ENCODE peak calls at places on chromosome 22, in six cellular contexts. Q, K, M, O, Z and C are unnamed samples.

GRCh38 chr22:32674925-32675825 is 126.3 kb upstream of the TIMP3 start:
- DNase-seq in Q (peak), K (no peak), M (no peak), O (no peak), Z (no peak), C (no peak)

GRCh38 chr22:35337932-35338331 is 38.2 kb downstream of the TOM1 start:
- DNase-seq in Q (no peak), K (no peak), M (no peak), O (no peak), Z (no peak), C (no peak)

GRCh38 chr22:45565973-45566372 is 63.3 kb downstream of the FBLN1 start:
- DNase-seq in Q (no peak), K (no peak), M (no peak), O (no peak), Z (no peak), C (no peak)

GRCh38 chr22:47329727-47330653 is 567.5 kb downstream of the TBC1D22A start:
- DNase-seq in Q (no peak), K (no peak), M (no peak), O (no peak), Z (no peak), C (no peak)

GRCh38 chr22:42179616-42180015 is 49.0 kb upstream of the CYP2D6 start:
- DNase-seq in Q (peak), K (no peak), M (no peak), O (no peak), Z (no peak), C (no peak)

GRCh38 chr22:39309364-39309861 is 10.0 kb downstream of the RPL3 start:
- DNase-seq in Q (no peak), K (no peak), M (no peak), O (no peak), Z (no peak), C (no peak)

GRCh38 chr22:44582016-44582415 is 84.0 kb upstream of the RTL6 start:
- DNase-seq in Q (no peak), K (peak), M (peak), O (no peak), Z (peak), C (no peak)

GRCh38 chr22:39283312-39284141 is 35.9 kb downstream of the RPL3 start:
- DNase-seq in Q (no peak), K (peak), M (peak), O (peak), Z (peak), C (peak)

GRCh38 chr22:36325163-36326031 is 62.4 kb downstream of the MYH9 start:
- DNase-seq in Q (peak), K (no peak), M (peak), O (peak), Z (peak), C (peak)

GRCh38 chr22:48593551-48593950 is 1234.1 kb downstream of the BRD1 start:
- DNase-seq in Q (no peak), K (no peak), M (no peak), O (no peak), Z (peak), C (no peak)

GRCh38 chr22:19755145-19755710 is 5.3 kb upstream of the TBX1 start:
- DNase-seq in Q (no peak), K (no peak), M (no peak), O (no peak), Z (no peak), C (no peak)
- H3K4me3 ChIP-seq in Q (no peak), K (no peak), M (no peak), O (peak), Z (no peak), C (no peak)

GRCh38 chr22:19621372-19622060 is 92.8 kb upstream of the SEPTIN5 start:
- DNase-seq in Q (no peak), K (no peak), M (no peak), O (no peak), Z (no peak), C (no peak)
- H3K4me3 ChIP-seq in Q (no peak), K (no peak), M (no peak), O (no peak), Z (no peak), C (no peak)

DNA sequence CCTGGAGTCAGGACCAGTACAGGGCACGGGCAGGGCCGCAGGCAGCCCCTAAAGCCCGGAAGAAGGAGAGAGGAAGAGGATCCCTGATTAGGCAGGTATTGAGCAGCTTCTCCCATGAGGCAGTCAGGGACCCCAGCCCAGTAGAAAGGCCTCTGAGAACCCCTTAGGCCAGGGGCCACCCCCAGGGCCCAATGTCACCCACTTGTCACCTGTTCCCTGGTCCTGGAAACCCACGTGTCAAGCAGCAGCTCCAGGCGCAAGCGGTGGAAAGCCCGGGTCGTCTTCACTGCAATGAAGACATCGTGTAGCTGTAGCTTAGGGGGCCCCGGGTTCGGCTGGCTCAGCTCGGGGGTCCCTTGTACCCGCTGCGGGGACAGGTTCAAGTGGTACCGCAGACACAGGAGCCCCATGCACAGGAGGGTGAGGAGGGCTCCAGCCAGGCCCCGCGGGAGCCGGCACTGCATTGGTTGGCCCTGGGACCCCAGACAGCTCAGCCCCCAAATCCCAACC is 415 bp downstream of the MFNG start:
- DNase-seq in Q (no peak), K (no peak), M (no peak), O (no peak), Z (no peak), C (no peak)
- H3K4me3 ChIP-seq in Q (no peak), K (peak), M (peak), O (peak), Z (no peak), C (peak)

GRCh38 chr22:17753401-17753989 is 20.8 kb downstream of the BID start:
- DNase-seq in Q (peak), K (no peak), M (no peak), O (no peak), Z (no peak), C (no peak)

GRCh38 chr22:17748555-17749353 is 25.5 kb downstream of the BID start:
- DNase-seq in Q (no peak), K (no peak), M (no peak), O (no peak), Z (no peak), C (no peak)

GRCh38 chr22:17751596-17751995 is 22.7 kb downstream of the BID start:
- DNase-seq in Q (no peak), K (no peak), M (no peak), O (no peak), Z (no peak), C (no peak)

GRCh38 chr22:17746916-17747315 is 27.4 kb downstream of the BID start:
- DNase-seq in Q (no peak), K (no peak), M (no peak), O (no peak), Z (no peak), C (no peak)

DNA sequence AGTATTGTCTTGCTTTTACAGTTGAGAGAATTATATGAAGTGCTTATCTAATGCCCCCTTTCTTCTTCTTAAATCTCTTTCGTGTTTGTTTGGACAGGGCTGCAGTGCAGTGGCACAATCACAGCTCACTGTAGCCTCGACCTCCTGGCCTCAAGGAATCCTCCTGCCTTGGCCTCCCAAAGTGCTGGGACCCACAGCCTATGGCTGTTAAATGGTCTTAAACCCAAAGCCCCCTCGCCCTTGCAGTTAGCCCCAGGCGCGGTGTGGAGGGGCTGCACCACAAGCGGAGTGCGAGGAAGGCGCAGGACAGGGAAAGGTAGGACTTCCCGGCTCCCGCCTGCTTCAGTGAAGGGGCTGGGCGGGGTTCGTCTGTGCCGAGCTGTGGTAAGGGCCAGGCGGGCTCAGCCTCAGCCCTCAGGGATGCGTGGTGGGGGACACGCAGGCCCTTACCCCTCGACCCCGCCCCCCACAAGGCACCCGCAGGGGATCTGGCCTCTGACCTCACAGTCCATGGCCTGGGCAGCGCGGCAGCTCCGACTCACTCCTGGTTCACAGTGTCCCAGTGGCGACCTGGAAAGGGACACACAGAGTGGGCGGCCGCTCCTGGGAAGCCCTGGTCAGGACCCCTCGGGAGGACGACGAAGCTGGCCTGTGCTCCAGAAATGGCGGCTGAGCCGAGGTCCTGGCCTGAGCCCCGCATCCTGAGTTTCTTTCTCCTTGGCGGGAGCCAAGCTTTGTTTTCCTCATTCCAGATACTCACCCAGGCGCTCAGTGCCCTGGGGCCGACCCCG is 24.5 kb downstream of the BID start:
- DNase-seq in Q (no peak), K (no peak), M (no peak), O (no peak), Z (no peak), C (no peak)
- H3K4me3 ChIP-seq in Q (no peak), K (no peak), M (no peak), O (no peak), Z (no peak), C (no peak)

GRCh38 chr22:50294319-50294656 is 13.2 kb downstream of the PLXNB2 start:
- DNase-seq in Q (no peak), K (no peak), M (no peak), O (no peak), Z (no peak), C (no peak)
- H3K4me3 ChIP-seq in Q (no peak), K (no peak), M (peak), O (no peak), Z (no peak), C (peak)